ENCODE peak calls at places on chromosomes 12 and 14, in eight cellular contexts. R, S, P, M, E, D, Z and Y are unnamed samples.
A peak's percentile ranks its signal among the peaks of the same experiment; 100 is the strongest.

GRCh38 chr12:123120452-123121166 is 30.3 kb downstream of the PITPNM2 start:
- DNase-seq in D (no peak), P (peak; percentile 40), R (no peak), E (no peak), S (no peak), M (no peak), Z (no peak), Y (no peak)

GRCh38 chr12:9331218-9331626 is 123.0 kb upstream of the PZP start:
- DNase-seq in M (peak; percentile 87), R (peak; percentile 76), E (peak; percentile 82), P (peak; percentile 59), S (peak; percentile 37), Z (peak; percentile 13), D (peak; percentile 21), Y (peak; percentile 92)

GRCh38 chr12:106894774-106895173 is 60.9 kb upstream of the TMEM263 start:
- DNase-seq in D (no peak), R (no peak), E (no peak), M (no peak), P (peak; percentile 33), Z (no peak), S (no peak), Y (no peak)

GRCh38 chr12:64749466-64750202 is 9.6 kb downstream of the GNS start:
- DNase-seq in S (no peak), M (no peak), P (no peak), Z (no peak), D (no peak), R (no peak), E (no peak), Y (no peak)

GRCh38 chr14:55160989-55161388 is 30.4 kb downstream of the DLGAP5 start:
- DNase-seq in S (no peak), P (peak; percentile 79), M (no peak), Z (peak; percentile 42), E (no peak), D (peak; percentile 6), R (peak; percentile 38), Y (no peak)

GRCh38 chr12:84920331-84920730 is 7.7 kb upstream of the SLC6A15 start:
- DNase-seq in E (no peak), M (no peak), P (peak; percentile 49), S (no peak), D (no peak), R (no peak), Z (peak; percentile 26), Y (no peak)

GRCh38 chr14:34359423-34360120 is 102.5 kb downstream of the SPTSSA start:
- DNase-seq in S (no peak), M (no peak), Z (no peak), P (peak; percentile 41), D (no peak), R (no peak), E (no peak), Y (no peak)

GRCh38 chr12:107990325-107990724 is 138.8 kb upstream of the WSCD2 start:
- DNase-seq in D (peak; percentile 27), Z (no peak), P (peak; percentile 62), S (peak; percentile 19), M (peak; percentile 80), E (peak; percentile 91), R (peak; percentile 66), Y (no peak)

GRCh38 chr14:88962356-88962755 is 137.9 kb downstream of the TTC8 start:
- DNase-seq in R (no peak), E (no peak), S (no peak), P (no peak), M (no peak), Z (no peak), D (no peak), Y (no peak)

GRCh38 chr12:54935235-54935951 is 49.2 kb downstream of the TESPA1 start:
- DNase-seq in E (no peak), S (peak; percentile 75), P (peak; percentile 94), M (no peak), Z (peak; percentile 96), R (peak; percentile 49), D (peak; percentile 77), Y (no peak)

GRCh38 chr12:52221912-52222457 is 11.1 kb upstream of the KRT7 start:
- DNase-seq in D (peak; percentile 67), P (peak; percentile 82), R (peak; percentile 64), Z (peak; percentile 39), M (peak; percentile 93), S (peak; percentile 45), E (peak; percentile 96), Y (peak; percentile 78)

DNA sequence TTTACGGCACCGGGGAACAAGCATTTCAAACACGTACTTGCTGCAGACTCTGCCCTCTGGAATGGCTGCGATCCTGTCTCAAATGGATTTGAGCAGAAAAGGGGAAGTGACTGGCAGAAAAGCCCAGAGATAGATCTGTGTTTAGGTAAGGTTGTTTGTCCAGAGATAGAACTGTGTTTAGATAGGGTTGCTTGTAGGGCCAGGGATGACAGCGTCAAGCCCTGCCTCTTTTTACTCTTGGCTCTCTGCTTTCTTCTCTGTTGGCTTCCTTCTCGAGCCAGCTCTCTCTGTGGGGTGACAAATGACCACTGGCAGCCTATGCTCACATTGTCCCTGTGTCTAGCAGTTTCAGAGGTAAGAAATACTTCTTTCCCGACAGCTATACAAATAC is 11.4 kb downstream of the DGLUCY start:
- DNase-seq in R (no peak), S (no peak), Z (no peak), E (no peak), P (no peak), D (no peak), M (no peak), Y (no peak)
- H3K79me2 ChIP-seq in R (peaks cover 34% of the 10 kb centered on the region), S (peaks cover 13% of the 10 kb centered on the region), Z (no peaks in the 10 kb centered on the region), E (no peaks in the 10 kb centered on the region), P (no peaks in the 10 kb centered on the region), D (peaks cover 70% of the 10 kb centered on the region), M (no peaks in the 10 kb centered on the region), Y (peaks cover 17% of the 10 kb centered on the region)

GRCh38 chr12:4584896-4585295 is 22.9 kb downstream of the DYRK4 start:
- DNase-seq in D (no peak), M (no peak), S (no peak), P (no peak), E (no peak), Z (no peak), R (no peak), Y (no peak)

GRCh38 chr12:4584281-4584680 is 22.3 kb downstream of the DYRK4 start:
- DNase-seq in R (no peak), P (no peak), E (peak; percentile 38), Z (no peak), D (no peak), S (no peak), M (no peak), Y (no peak)

GRCh38 chr12:4580165-4580773 is 18.3 kb downstream of the DYRK4 start:
- DNase-seq in M (no peak), Z (no peak), D (no peak), S (no peak), E (no peak), P (no peak), R (no peak), Y (no peak)

GRCh38 chr12:4579305-4580097 is 17.5 kb downstream of the DYRK4 start:
- DNase-seq in Z (no peak), E (peak; percentile 63), R (no peak), S (peak; percentile 31), P (peak; percentile 5), M (no peak), D (no peak), Y (no peak)
- TF ChIP-seq CTCF in Z (peak; percentile 29), E (peak; percentile 87), R (peak; percentile 11), S (peak; percentile 62), P (no peak), M (peak; percentile 59), D (no peak), Y (peak; percentile 27)

DNA sequence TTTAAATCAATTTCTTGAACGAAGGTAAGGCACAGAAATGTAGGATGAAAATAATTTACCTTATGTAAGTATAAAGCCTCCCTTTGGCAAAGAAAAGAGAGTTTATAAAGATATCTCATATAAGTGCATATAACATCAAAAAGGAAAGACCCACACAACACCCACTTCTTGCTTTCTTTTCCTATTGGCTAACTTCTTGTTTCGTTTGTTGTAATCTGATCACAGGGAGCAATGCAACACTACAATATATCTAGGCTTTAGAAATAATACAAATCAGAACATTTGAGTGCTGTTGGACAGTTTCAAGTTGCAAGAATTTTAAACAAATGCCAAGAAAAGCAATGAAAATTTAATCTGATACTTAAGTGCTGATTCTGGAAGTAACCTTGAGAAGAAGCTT is 1.3 kb downstream of the FGD6 start:
- DNase-seq in S (peak; percentile 54), P (peak; percentile 65), M (no peak), Z (peak; percentile 69), R (no peak), D (no peak), E (peak; percentile 51), Y (peak; percentile 54)
- H3K79me2 ChIP-seq in S (peaks cover 79% of the 10 kb centered on the region), P (peaks cover 95% of the 10 kb centered on the region), M (peaks cover 28% of the 10 kb centered on the region), Z (peaks cover 31% of the 10 kb centered on the region), R (peaks cover 86% of the 10 kb centered on the region), D (peaks cover 87% of the 10 kb centered on the region), E (peaks cover 87% of the 10 kb centered on the region), Y (peaks cover 87% of the 10 kb centered on the region)

GRCh38 chr12:112166051-112167015 is 41.0 kb downstream of the TRAFD1 start:
- DNase-seq in P (no peak), Z (no peak), E (no peak), D (no peak), R (no peak), M (no peak), S (no peak), Y (peak; percentile 66)
- TF ChIP-seq CTCF in P (no peak), Z (no peak), E (no peak), D (no peak), R (no peak), M (no peak), S (no peak), Y (no peak)

GRCh38 chr12:27001663-27002062 is 12.5 kb downstream of the TM7SF3 start:
- DNase-seq in P (no peak), D (no peak), Z (no peak), M (no peak), S (no peak), R (no peak), E (no peak), Y (no peak)

GRCh38 chr12:27002141-27002540 is 12.0 kb downstream of the TM7SF3 start:
- DNase-seq in D (no peak), S (no peak), E (no peak), Z (no peak), M (no peak), R (no peak), P (no peak), Y (no peak)

GRCh38 chr12:27003421-27004311 is 10.5 kb downstream of the TM7SF3 start:
- DNase-seq in D (no peak), R (no peak), P (peak; percentile 40), E (peak; percentile 32), S (no peak), M (no peak), Z (no peak), Y (no peak)

GRCh38 chr12:27005495-27005894 is 8.7 kb downstream of the TM7SF3 start:
- DNase-seq in D (no peak), Z (no peak), R (no peak), M (no peak), E (no peak), S (no peak), P (no peak), Y (no peak)

GRCh38 chr12:27000962-27001361 is 13.2 kb downstream of the TM7SF3 start:
- DNase-seq in M (no peak), S (no peak), R (no peak), D (no peak), P (no peak), Z (no peak), E (no peak), Y (no peak)
- H3K79me2 ChIP-seq in M (peaks cover 4% of the 10 kb centered on the region), S (peaks cover 2% of the 10 kb centered on the region), R (peaks cover 30% of the 10 kb centered on the region), D (peaks cover 15% of the 10 kb centered on the region), P (peaks cover 13% of the 10 kb centered on the region), Z (no peaks in the 10 kb centered on the region), E (peaks cover 58% of the 10 kb centered on the region), Y (peaks cover 20% of the 10 kb centered on the region)